ENCODE peak calls at places on chromosomes 2 and 18, in ten cellular contexts. B is BJ; Q is DMS79 treated with DMSO at 0.1 percent for 48 hours; N is HuH-7; C is stimulated activated CD8-positive, alpha-beta memory T cell treated with anti-CD3 and anti-CD28 coated beads, Interleukin-2, amount 100 ng/mL, for 48 hours; M is activated T-helper 1 cell treated with anti-CD3 and anti-CD28 coated beads, Interleukin-2, amount 50 U/mL, for 16 hours; L is DMS153; P is activated CD4-positive, CD25-positive, alpha-beta regulatory T cell; J is H9; K is RPMI7951. U is an unnamed sample.

GRCh38 chr18:11320981-11321380 is 171.6 kb upstream of the PIEZO2 start:
- DNase-seq in B (peak), Q (no peak), N (no peak), C (no peak), M (no peak), L (no peak), P (no peak), J (no peak), K (peak), U (no peak)

GRCh38 chr2:48249093-48249492 is 280.9 kb upstream of the STON1 start:
- DNase-seq in B (no peak), Q (peak), N (no peak), C (no peak), M (no peak), L (no peak), P (no peak), J (no peak), K (peak), U (no peak)

GRCh38 chr2:188969236-188970032 is 4.7 kb upstream of the COL3A1 start:
- DNase-seq in B (no peak), Q (no peak), N (no peak), C (no peak), M (no peak), L (no peak), P (no peak), J (no peak), K (peak), U (no peak)

GRCh38 chr18:5444269-5444668 is 99.5 kb downstream of the EPB41L3 start:
- DNase-seq in B (no peak), Q (no peak), N (no peak), C (no peak), M (no peak), L (no peak), P (no peak), J (no peak), K (no peak), U (no peak)

GRCh38 chr2:1222062-1222461 is 191.2 kb upstream of the TPO start:
- DNase-seq in B (no peak), Q (no peak), N (no peak), C (no peak), M (no peak), L (no peak), P (no peak), J (no peak), K (no peak), U (no peak)

GRCh38 chr2:21633531-21634310 is 510.0 kb downstream of the TDRD15 start:
- DNase-seq in B (no peak), Q (no peak), N (no peak), C (no peak), M (no peak), L (peak), P (no peak), J (no peak), K (no peak), U (no peak)

GRCh38 chr2:196966078-196966477 is 39.6 kb upstream of the PGAP1 start:
- DNase-seq in B (no peak), Q (no peak), N (no peak), C (no peak), M (no peak), L (no peak), P (no peak), J (no peak), K (no peak), U (no peak)

GRCh38 chr2:733001-733400 is 55.8 kb upstream of the TMEM18 start:
- DNase-seq in B (no peak), Q (no peak), N (no peak), C (no peak), M (no peak), L (no peak), P (no peak), J (no peak), K (no peak), U (no peak)

GRCh38 chr18:32612651-32613050 is 142.0 kb upstream of the GAREM1 start:
- DNase-seq in B (no peak), Q (peak), N (no peak), C (no peak), M (no peak), L (peak), P (no peak), J (no peak), K (no peak), U (no peak)

GRCh38 chr18:13218376-13219011 is at the start of gene LDLRAD4:
- DNase-seq in B (no peak), Q (peak), N (peak), C (peak), M (no peak), L (no peak), P (peak), J (peak), K (no peak), U (no peak)

GRCh38 chr2:37454851-37455762 is 110.7 kb downstream of the QPCT start:
- DNase-seq in B (no peak), Q (peak), N (no peak), C (no peak), M (no peak), L (no peak), P (no peak), J (no peak), K (no peak), U (no peak)

GRCh38 chr2:232389327-232389726 is 10.8 kb downstream of the ALPP start:
- DNase-seq in B (no peak), Q (no peak), N (no peak), C (no peak), M (no peak), L (no peak), P (no peak), J (no peak), K (no peak), U (no peak)

GRCh38 chr18:23703057-23703986 is 14.1 kb downstream of the LAMA3 start:
- DNase-seq in B (no peak), Q (peak), N (no peak), C (no peak), M (no peak), L (peak), P (no peak), J (no peak), K (peak), U (no peak)

GRCh38 chr2:59462418-59463197 is 1090.8 kb downstream of the BCL11A start:
- DNase-seq in B (no peak), Q (no peak), N (no peak), C (no peak), M (no peak), L (no peak), P (no peak), J (no peak), K (no peak), U (no peak)

GRCh38 chr2:42107249-42108042 is 59.6 kb downstream of the PKDCC start:
- DNase-seq in B (no peak), Q (no peak), N (no peak), C (no peak), M (no peak), L (no peak), P (no peak), J (no peak), K (no peak), U (no peak)

GRCh38 chr2:32355976-32356734 is 668 bp upstream of the BIRC6 start:
- DNase-seq in B (no peak), Q (peak), N (no peak), C (no peak), M (no peak), L (peak), P (no peak), J (no peak), K (no peak), U (no peak)

GRCh38 chr2:55616509-55617159 is 788 bp downstream of the PPP4R3B start:
- DNase-seq in B (peak), Q (peak), N (no peak), C (no peak), M (no peak), L (peak), P (no peak), J (no peak), K (peak), U (no peak)

GRCh38 chr2:163266772-163267171 is 428.2 kb upstream of the KCNH7 start:
- DNase-seq in B (peak), Q (no peak), N (no peak), C (no peak), M (no peak), L (no peak), P (no peak), J (no peak), K (peak), U (no peak)

GRCh38 chr18:67192535-67192934 is 324.0 kb downstream of the DSEL start:
- DNase-seq in B (no peak), Q (no peak), N (no peak), C (no peak), M (no peak), L (no peak), P (no peak), J (no peak), K (no peak), U (no peak)

GRCh38 chr2:127081826-127082633 is 24.9 kb downstream of the BIN1 start:
- DNase-seq in B (no peak), Q (no peak), N (no peak), C (peak), M (peak), L (no peak), P (peak), J (no peak), K (peak), U (peak)